ENCODE peak calls at places on chromosomes 13 and 19, in eight cellular contexts. F, L, N, P, R, S, I and O are unnamed samples.

GRCh38 chr13:106159295-106160195 is 375.9 kb downstream of the EFNB2 start:
- DNase-seq in F (no peak), L (peak; percentile 7), N (no peak), P (no peak), R (no peak), S (no peak), I (no peak), O (no peak)

GRCh38 chr19:35042056-35042730 is 672 bp downstream of the HPN start:
- DNase-seq in F (no peak), L (no peak), N (peak; percentile 36), P (no peak), R (peak; percentile 89), S (no peak), I (no peak), O (peak; percentile 79)

GRCh38 chr13:54742984-54743383 is 1714.4 kb downstream of the OLFM4 start:
- DNase-seq in F (no peak), L (no peak), N (no peak), P (no peak), R (no peak), S (no peak), I (no peak), O (no peak)

GRCh38 chr13:24905242-24905641 is 141.3 kb downstream of the RNF17 start:
- DNase-seq in F (no peak), L (no peak), N (no peak), P (no peak), R (no peak), S (no peak), I (no peak), O (no peak)

GRCh38 chr19:54172764-54173699 is at the start of gene TMC4:
- DNase-seq in F (no peak), L (peak; percentile 54), N (peak; percentile 90), P (peak; percentile 85), R (no peak), S (no peak), I (no peak), O (peak; percentile 83)

GRCh38 chr19:10878253-10878652 is 6.9 kb downstream of the CARM1 start:
- DNase-seq in F (no peak), L (no peak), N (no peak), P (no peak), R (no peak), S (no peak), I (no peak), O (no peak)

GRCh38 chr13:76848596-76848995 is 37.6 kb downstream of the KCTD12 start:
- DNase-seq in F (peak; percentile 33), L (no peak), N (peak; percentile 46), P (no peak), R (no peak), S (no peak), I (peak; percentile 67), O (no peak)

GRCh38 chr19:38274734-38275133 is 10.4 kb downstream of the SPINT2 start:
- DNase-seq in F (no peak), L (peak; percentile 71), N (peak; percentile 52), P (peak; percentile 52), R (no peak), S (no peak), I (no peak), O (no peak)

GRCh38 chr19:1651061-1651547 is 1.3 kb downstream of the TCF3 start:
- DNase-seq in F (no peak), L (no peak), N (no peak), P (peak; percentile 70), R (peak; percentile 19), S (no peak), I (no peak), O (no peak)

GRCh38 chr13:53520132-53520531 is 491.5 kb downstream of the OLFM4 start:
- DNase-seq in F (no peak), L (no peak), N (no peak), P (no peak), R (no peak), S (no peak), I (no peak), O (no peak)

DNA sequence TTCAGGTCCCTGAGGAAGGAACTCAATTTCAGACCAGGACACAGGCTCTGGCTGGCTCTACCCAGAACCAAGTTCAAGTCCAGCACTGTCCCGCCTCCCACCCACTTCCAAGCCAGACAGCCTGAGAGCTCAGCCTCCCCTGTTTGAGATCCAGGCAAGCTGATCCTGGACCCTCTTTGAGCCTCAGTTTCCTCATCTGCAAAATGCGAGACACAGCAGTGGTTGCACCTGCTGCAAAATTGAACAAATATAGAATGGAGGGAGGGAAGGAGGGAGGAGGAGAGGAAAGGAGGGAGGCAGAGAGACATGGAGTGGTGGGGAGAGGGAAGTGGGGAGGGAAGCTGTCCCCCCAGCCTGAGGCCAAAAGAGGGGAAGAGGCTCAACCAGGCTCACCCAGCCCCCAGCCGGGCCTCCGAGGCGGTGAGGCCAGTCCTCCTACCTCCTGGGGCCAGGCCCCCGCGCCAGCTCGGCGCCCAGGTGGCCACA is 721 bp downstream of the TMEM221 start:
- DNase-seq in F (no peak), L (no peak), N (no peak), P (no peak), R (no peak), S (no peak), I (no peak), O (no peak)
- H3K4me1 ChIP-seq in F (no peaks in the 10 kb centered on the region), L (peaks cover 8% of the 10 kb centered on the region), N (peaks cover 6% of the 10 kb centered on the region), P (peaks cover 4% of the 10 kb centered on the region), R (peaks cover 6% of the 10 kb centered on the region), S (peaks cover 2% of the 10 kb centered on the region), I (peaks cover 11% of the 10 kb centered on the region), O (no peaks in the 10 kb centered on the region)

DNA sequence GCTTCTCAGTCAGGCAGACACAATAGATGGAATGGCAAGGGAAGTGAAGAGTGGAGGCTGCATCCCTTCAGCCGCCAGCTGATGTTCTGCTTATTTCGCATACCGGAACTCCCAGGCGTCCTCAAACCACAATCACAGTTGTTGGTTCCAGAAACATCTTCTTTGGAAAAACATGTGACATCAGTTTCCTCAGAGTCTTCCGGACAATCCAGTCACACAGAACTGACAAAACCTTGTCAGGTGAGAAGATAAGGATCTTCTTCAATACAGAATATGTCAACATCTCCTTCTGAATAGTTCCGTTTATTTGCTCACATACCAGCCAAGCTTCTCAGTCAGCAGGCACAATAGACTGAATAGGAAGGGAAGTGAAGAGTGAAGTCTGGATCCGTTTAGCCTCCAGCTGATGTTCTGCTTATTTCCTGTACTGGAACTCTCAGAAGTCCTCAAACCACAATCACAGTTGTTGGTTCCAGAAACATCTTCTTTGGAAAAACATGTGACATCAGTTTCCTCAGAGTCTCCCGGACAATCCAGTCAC is 45.1 kb upstream of the CEACAM21 start:
- DNase-seq in F (peak; percentile 49), L (peak; percentile 38), N (peak; percentile 57), P (no peak), R (no peak), S (no peak), I (peak; percentile 67), O (no peak)
- H3K9me3 ChIP-seq in F (no peaks in the 10 kb centered on the region), L (no peaks in the 10 kb centered on the region), N (no peaks in the 10 kb centered on the region), P (no peaks in the 10 kb centered on the region), R (no peaks in the 10 kb centered on the region), S (peaks cover 30% of the 10 kb centered on the region), I (no peaks in the 10 kb centered on the region), O (no peaks in the 10 kb centered on the region)

DNA sequence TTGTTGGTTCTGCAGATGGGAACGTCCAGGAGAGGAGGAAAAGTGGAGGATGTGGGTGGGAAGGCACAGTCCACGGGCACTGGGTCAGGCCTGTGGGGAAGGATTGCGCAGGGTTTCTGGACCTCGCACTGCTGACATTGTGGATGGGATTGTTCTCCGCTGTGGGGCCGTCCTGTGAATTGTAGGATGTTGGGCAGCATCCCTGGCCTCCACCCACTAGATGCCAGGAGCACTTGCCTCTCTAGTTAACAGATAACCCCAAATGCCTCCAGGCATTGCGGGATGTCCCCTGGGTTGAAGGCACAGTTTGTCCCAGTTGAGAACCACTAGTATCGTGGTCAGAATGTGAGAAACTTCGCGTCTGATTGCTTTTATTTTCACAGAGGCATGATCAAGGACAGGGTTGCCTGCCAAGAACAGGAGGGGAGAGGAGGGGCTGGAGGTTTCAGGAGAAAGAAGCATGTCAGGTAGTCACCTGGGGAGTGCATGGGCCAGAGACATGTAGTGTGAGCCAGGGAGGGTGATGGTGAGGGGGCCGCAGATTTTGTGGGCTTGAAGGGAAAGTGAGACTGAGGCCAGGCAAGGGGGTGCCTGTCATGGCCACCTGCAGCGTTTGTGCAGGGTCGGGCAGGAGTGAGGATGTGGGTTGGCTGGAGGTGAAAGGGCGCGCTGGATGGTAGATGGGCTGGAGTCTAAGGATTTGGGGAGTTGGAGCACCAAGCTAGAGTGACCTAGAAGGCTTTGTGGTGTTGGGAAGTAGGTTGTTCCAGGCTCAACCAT is 3.2 kb downstream of the ZNF628 start:
- DNase-seq in F (no peak), L (no peak), N (no peak), P (no peak), R (no peak), S (no peak), I (no peak), O (peak; percentile 68)
- H3K4me1 ChIP-seq in F (no peaks in the 10 kb centered on the region), L (peaks cover 35% of the 10 kb centered on the region), N (peaks cover 29% of the 10 kb centered on the region), P (peaks cover 11% of the 10 kb centered on the region), R (peaks cover 11% of the 10 kb centered on the region), S (peaks cover 3% of the 10 kb centered on the region), I (peaks cover 24% of the 10 kb centered on the region), O (peaks cover 16% of the 10 kb centered on the region)

GRCh38 chr19:15666883-15667282 is 6.0 kb upstream of the CYP4F12 start:
- DNase-seq in F (no peak), L (no peak), N (peak; percentile 25), P (peak; percentile 67), R (no peak), S (no peak), I (no peak), O (no peak)

GRCh38 chr19:15666186-15666585 is 6.7 kb upstream of the CYP4F12 start:
- DNase-seq in F (no peak), L (no peak), N (no peak), P (no peak), R (no peak), S (no peak), I (no peak), O (no peak)

GRCh38 chr19:15663245-15663644 is 9.6 kb upstream of the CYP4F12 start:
- DNase-seq in F (no peak), L (no peak), N (no peak), P (no peak), R (no peak), S (no peak), I (no peak), O (no peak)
- H3K9me3 ChIP-seq in F (no peaks in the 10 kb centered on the region), L (no peaks in the 10 kb centered on the region), N (no peaks in the 10 kb centered on the region), P (no peaks in the 10 kb centered on the region), R (no peaks in the 10 kb centered on the region), S (peaks cover 77% of the 10 kb centered on the region), I (no peaks in the 10 kb centered on the region), O (no peaks in the 10 kb centered on the region)

DNA sequence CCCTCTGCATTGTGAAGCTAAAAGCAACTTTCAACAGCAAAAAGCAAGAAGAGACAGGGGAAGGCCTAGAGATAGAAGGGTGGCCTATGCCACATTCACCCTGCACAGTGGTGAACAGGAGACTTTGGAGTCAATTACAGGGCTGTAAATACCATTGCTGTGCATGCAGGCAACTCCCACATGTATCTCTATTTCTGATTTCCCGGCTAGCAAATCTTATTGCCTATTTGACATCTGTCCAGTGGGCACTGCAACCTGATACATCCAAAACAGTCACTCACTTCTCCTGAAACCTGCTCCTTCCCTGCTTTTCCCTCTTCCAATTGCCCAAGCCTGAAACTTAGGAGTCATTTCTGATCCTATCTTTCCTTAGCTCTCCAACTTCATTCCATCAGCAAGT is 13.4 kb downstream of the RUBCNL start:
- DNase-seq in F (no peak), L (no peak), N (no peak), P (peak; percentile 51), R (no peak), S (no peak), I (no peak), O (no peak)
- H3K4me1 ChIP-seq in F (no peaks in the 10 kb centered on the region), L (peaks cover 12% of the 10 kb centered on the region), N (no peaks in the 10 kb centered on the region), P (no peaks in the 10 kb centered on the region), R (no peaks in the 10 kb centered on the region), S (no peaks in the 10 kb centered on the region), I (peaks cover 16% of the 10 kb centered on the region), O (no peaks in the 10 kb centered on the region)

DNA sequence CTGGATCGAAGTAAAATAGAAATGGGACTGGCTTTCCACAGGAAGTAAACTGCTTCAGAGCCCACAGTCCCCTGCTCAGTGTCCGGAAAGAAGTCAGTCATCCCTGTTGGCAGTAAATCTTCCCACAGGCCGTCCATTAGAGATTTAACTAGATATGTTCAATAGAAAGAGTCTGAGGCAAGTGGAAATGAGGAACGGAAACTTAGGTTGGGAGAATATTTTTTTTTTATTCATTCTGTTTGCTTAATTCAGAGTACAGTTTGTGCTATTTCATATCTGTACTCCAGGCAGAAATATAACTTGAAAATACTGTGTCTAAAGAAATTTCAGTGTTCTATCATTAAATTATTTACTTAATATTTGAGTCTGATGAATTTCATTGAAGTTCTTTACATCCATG is 22.7 kb downstream of the SLC25A15 start:
- DNase-seq in F (no peak), L (no peak), N (no peak), P (no peak), R (no peak), S (no peak), I (no peak), O (no peak)
- H3K9me3 ChIP-seq in F (peaks cover 26% of the 10 kb centered on the region), L (no peaks in the 10 kb centered on the region), N (no peaks in the 10 kb centered on the region), P (peaks cover 9% of the 10 kb centered on the region), R (no peaks in the 10 kb centered on the region), S (no peaks in the 10 kb centered on the region), I (peaks cover 21% of the 10 kb centered on the region), O (no peaks in the 10 kb centered on the region)